ENCODE peak calls at places on chromosome 2, in six cellular contexts. One of them, this sample, is unnamed.

GRCh38 chr2:204027105-204027504 is 90.5 kb downstream of the ICOS start:
- DNase-seq in DMS 273 treated with DMSO at 0.1 percent for 48 hours: no peak
- DNase-seq in lung: no peak
- DNase-seq in mesothelial cell of epicardium: no peak
- DNase-seq in astrocyte: peak; percentile 47
- DNase-seq in AG10803: no peak
- DNase-seq in this sample: peak; percentile 76

GRCh38 chr2:37005118-37005868 is 39.0 kb upstream of the STRN start:
- DNase-seq in DMS 273 treated with DMSO at 0.1 percent for 48 hours: no peak
- DNase-seq in AG10803: peak; percentile 5
- DNase-seq in lung: no peak
- DNase-seq in mesothelial cell of epicardium: no peak
- DNase-seq in astrocyte: no peak
- DNase-seq in this sample: peak; percentile 15

GRCh38 chr2:157504623-157505022 is 60.7 kb upstream of the CYTIP start:
- DNase-seq in astrocyte: no peak
- DNase-seq in mesothelial cell of epicardium: no peak
- DNase-seq in AG10803: no peak
- DNase-seq in lung: no peak
- DNase-seq in DMS 273 treated with DMSO at 0.1 percent for 48 hours: no peak
- DNase-seq in this sample: no peak

GRCh38 chr2:120861576-120862191 is 126.0 kb downstream of the GLI2 start:
- DNase-seq in astrocyte: peak; percentile 95
- DNase-seq in DMS 273 treated with DMSO at 0.1 percent for 48 hours: no peak
- DNase-seq in mesothelial cell of epicardium: no peak
- DNase-seq in AG10803: no peak
- DNase-seq in lung: no peak
- DNase-seq in this sample: no peak

GRCh38 chr2:95004287-95004686 is 21.2 kb upstream of the MAL start:
- DNase-seq in DMS 273 treated with DMSO at 0.1 percent for 48 hours: no peak
- DNase-seq in AG10803: no peak
- DNase-seq in mesothelial cell of epicardium: no peak
- DNase-seq in lung: no peak
- DNase-seq in astrocyte: no peak
- DNase-seq in this sample: no peak

GRCh38 chr2:24491626-24492282 is 700 bp downstream of the NCOA1 start:
- DNase-seq in AG10803: no peak
- DNase-seq in astrocyte: peak; percentile 6
- DNase-seq in mesothelial cell of epicardium: peak; percentile 37
- DNase-seq in DMS 273 treated with DMSO at 0.1 percent for 48 hours: no peak
- DNase-seq in lung: peak; percentile 53
- DNase-seq in this sample: peak; percentile 12

GRCh38 chr2:20196053-20196880 is 28.7 kb downstream of the SDC1 start:
- DNase-seq in mesothelial cell of epicardium: no peak
- DNase-seq in astrocyte: no peak
- DNase-seq in DMS 273 treated with DMSO at 0.1 percent for 48 hours: no peak
- DNase-seq in AG10803: no peak
- DNase-seq in lung: peak; percentile 79
- DNase-seq in this sample: no peak

GRCh38 chr2:46073540-46074018 is 223.6 kb upstream of the EPAS1 start:
- DNase-seq in astrocyte: peak; percentile 98
- DNase-seq in mesothelial cell of epicardium: no peak
- DNase-seq in lung: no peak
- DNase-seq in AG10803: peak; percentile 98
- DNase-seq in DMS 273 treated with DMSO at 0.1 percent for 48 hours: no peak
- DNase-seq in this sample: peak; percentile 98

GRCh38 chr2:74486141-74486540 is 3.3 kb downstream of the TTC31 start:
- DNase-seq in astrocyte: no peak
- DNase-seq in DMS 273 treated with DMSO at 0.1 percent for 48 hours: no peak
- DNase-seq in AG10803: no peak
- DNase-seq in lung: no peak
- DNase-seq in mesothelial cell of epicardium: no peak
- DNase-seq in this sample: no peak

GRCh38 chr2:154698789-154699559 is 479 bp downstream of the KCNJ3 start:
- DNase-seq in mesothelial cell of epicardium: no peak
- DNase-seq in AG10803: no peak
- DNase-seq in DMS 273 treated with DMSO at 0.1 percent for 48 hours: no peak
- DNase-seq in astrocyte: no peak
- DNase-seq in lung: no peak
- DNase-seq in this sample: no peak

GRCh38 chr2:29916571-29916970 is 4.8 kb downstream of the ALK start:
- DNase-seq in DMS 273 treated with DMSO at 0.1 percent for 48 hours: no peak
- DNase-seq in mesothelial cell of epicardium: no peak
- DNase-seq in astrocyte: no peak
- DNase-seq in lung: no peak
- DNase-seq in AG10803: no peak
- DNase-seq in this sample: no peak

GRCh38 chr2:158099716-158100115 is 2.0 kb upstream of the UPP2 start:
- DNase-seq in mesothelial cell of epicardium: no peak
- DNase-seq in DMS 273 treated with DMSO at 0.1 percent for 48 hours: no peak
- DNase-seq in AG10803: peak; percentile 9
- DNase-seq in astrocyte: peak; percentile 9
- DNase-seq in lung: no peak
- DNase-seq in this sample: peak; percentile 48

GRCh38 chr2:192148241-192148619 is 46.5 kb downstream of the TMEFF2 start:
- DNase-seq in mesothelial cell of epicardium: no peak
- DNase-seq in astrocyte: no peak
- DNase-seq in lung: no peak
- DNase-seq in AG10803: no peak
- DNase-seq in DMS 273 treated with DMSO at 0.1 percent for 48 hours: no peak
- DNase-seq in this sample: no peak

GRCh38 chr2:102013200-102014040 is 21.7 kb downstream of the IL1R2 start:
- DNase-seq in astrocyte: no peak
- DNase-seq in mesothelial cell of epicardium: no peak
- DNase-seq in lung: no peak
- DNase-seq in AG10803: no peak
- DNase-seq in DMS 273 treated with DMSO at 0.1 percent for 48 hours: no peak
- DNase-seq in this sample: no peak

GRCh38 chr2:128742467-128742866 is 423.8 kb upstream of the HS6ST1 start:
- DNase-seq in astrocyte: peak; percentile 9
- DNase-seq in lung: no peak
- DNase-seq in AG10803: no peak
- DNase-seq in mesothelial cell of epicardium: no peak
- DNase-seq in DMS 273 treated with DMSO at 0.1 percent for 48 hours: no peak
- DNase-seq in this sample: no peak

GRCh38 chr2:90207454-90208058 is 1516.1 kb downstream of the RPIA start:
- DNase-seq in DMS 273 treated with DMSO at 0.1 percent for 48 hours: peak; percentile 0
- DNase-seq in mesothelial cell of epicardium: no peak
- DNase-seq in lung: no peak
- DNase-seq in astrocyte: no peak
- DNase-seq in AG10803: peak; percentile 3
- DNase-seq in this sample: no peak

GRCh38 chr2:72222829-72223564 is 75.3 kb upstream of the CYP26B1 start:
- DNase-seq in DMS 273 treated with DMSO at 0.1 percent for 48 hours: no peak
- DNase-seq in astrocyte: peak; percentile 93
- DNase-seq in mesothelial cell of epicardium: no peak
- DNase-seq in AG10803: peak; percentile 87
- DNase-seq in lung: no peak
- DNase-seq in this sample: peak; percentile 46

GRCh38 chr2:28366496-28367282 is 26.0 kb upstream of the FOSL2 start:
- DNase-seq in astrocyte: peak; percentile 18
- DNase-seq in AG10803: no peak
- DNase-seq in lung: no peak
- DNase-seq in DMS 273 treated with DMSO at 0.1 percent for 48 hours: no peak
- DNase-seq in mesothelial cell of epicardium: no peak
- DNase-seq in this sample: peak; percentile 83

GRCh38 chr2:121722479-121722878 is 14.2 kb downstream of the NIFK start:
- DNase-seq in mesothelial cell of epicardium: no peak
- DNase-seq in lung: no peak
- DNase-seq in DMS 273 treated with DMSO at 0.1 percent for 48 hours: no peak
- DNase-seq in AG10803: peak; percentile 63
- DNase-seq in astrocyte: peak; percentile 68
- DNase-seq in this sample: peak; percentile 79

GRCh38 chr2:37635359-37636208 is 35.9 kb downstream of the CDC42EP3 start:
- DNase-seq in mesothelial cell of epicardium: no peak
- DNase-seq in lung: no peak
- DNase-seq in AG10803: peak; percentile 90
- DNase-seq in astrocyte: peak; percentile 67
- DNase-seq in DMS 273 treated with DMSO at 0.1 percent for 48 hours: no peak
- DNase-seq in this sample: no peak

GRCh38 chr2:71601136-71602114 is 148.1 kb downstream of the DYSF start:
- DNase-seq in DMS 273 treated with DMSO at 0.1 percent for 48 hours: no peak
- DNase-seq in AG10803: no peak
- DNase-seq in mesothelial cell of epicardium: no peak
- DNase-seq in astrocyte: no peak
- DNase-seq in lung: no peak
- DNase-seq in this sample: no peak

GRCh38 chr2:119402645-119403560 is 28.8 kb upstream of the TMEM37 start:
- DNase-seq in mesothelial cell of epicardium: no peak
- DNase-seq in lung: peak; percentile 62
- DNase-seq in astrocyte: no peak
- DNase-seq in DMS 273 treated with DMSO at 0.1 percent for 48 hours: no peak
- DNase-seq in AG10803: no peak
- DNase-seq in this sample: no peak

GRCh38 chr2:238970553-238971081 is 122.7 kb downstream of the TWIST2 start:
- DNase-seq in astrocyte: peak; percentile 26
- DNase-seq in mesothelial cell of epicardium: no peak
- DNase-seq in AG10803: peak; percentile 49
- DNase-seq in DMS 273 treated with DMSO at 0.1 percent for 48 hours: no peak
- DNase-seq in lung: peak; percentile 65
- DNase-seq in this sample: peak; percentile 72

GRCh38 chr2:222950886-222951285 is 90.0 kb downstream of the ACSL3 start:
- DNase-seq in DMS 273 treated with DMSO at 0.1 percent for 48 hours: peak; percentile 3
- DNase-seq in astrocyte: peak; percentile 90
- DNase-seq in AG10803: peak; percentile 90
- DNase-seq in mesothelial cell of epicardium: no peak
- DNase-seq in lung: no peak
- DNase-seq in this sample: peak; percentile 78

GRCh38 chr2:45166229-45166890 is 157.1 kb upstream of the SIX2 start:
- DNase-seq in AG10803: no peak
- DNase-seq in mesothelial cell of epicardium: no peak
- DNase-seq in DMS 273 treated with DMSO at 0.1 percent for 48 hours: no peak
- DNase-seq in lung: no peak
- DNase-seq in astrocyte: no peak
- DNase-seq in this sample: no peak

GRCh38 chr2:71943238-71944182 is 204.2 kb downstream of the CYP26B1 start:
- DNase-seq in DMS 273 treated with DMSO at 0.1 percent for 48 hours: no peak
- DNase-seq in mesothelial cell of epicardium: no peak
- DNase-seq in astrocyte: no peak
- DNase-seq in lung: peak; percentile 28
- DNase-seq in AG10803: peak; percentile 64
- DNase-seq in this sample: no peak

GRCh38 chr2:239596298-239596697 is 195.5 kb upstream of the HDAC4 start:
- DNase-seq in astrocyte: no peak
- DNase-seq in mesothelial cell of epicardium: no peak
- DNase-seq in DMS 273 treated with DMSO at 0.1 percent for 48 hours: no peak
- DNase-seq in lung: no peak
- DNase-seq in AG10803: no peak
- DNase-seq in this sample: no peak

GRCh38 chr2:232504438-232504837 is 15.8 kb upstream of the PRSS56 start:
- DNase-seq in mesothelial cell of epicardium: no peak
- DNase-seq in AG10803: no peak
- DNase-seq in lung: no peak
- DNase-seq in astrocyte: no peak
- DNase-seq in DMS 273 treated with DMSO at 0.1 percent for 48 hours: no peak
- DNase-seq in this sample: no peak

GRCh38 chr2:161373939-161374338 is 42.2 kb upstream of the TBR1 start:
- DNase-seq in mesothelial cell of epicardium: no peak
- DNase-seq in lung: no peak
- DNase-seq in AG10803: peak; percentile 48
- DNase-seq in astrocyte: peak; percentile 45
- DNase-seq in DMS 273 treated with DMSO at 0.1 percent for 48 hours: no peak
- DNase-seq in this sample: no peak

GRCh38 chr2:33681333-33681732 is 82.2 kb upstream of the FAM98A start:
- DNase-seq in lung: no peak
- DNase-seq in astrocyte: peak; percentile 8
- DNase-seq in AG10803: no peak
- DNase-seq in mesothelial cell of epicardium: no peak
- DNase-seq in DMS 273 treated with DMSO at 0.1 percent for 48 hours: no peak
- DNase-seq in this sample: peak; percentile 6

GRCh38 chr2:166180951-166181812 is 53.4 kb upstream of the SCN1A start:
- DNase-seq in mesothelial cell of epicardium: no peak
- DNase-seq in DMS 273 treated with DMSO at 0.1 percent for 48 hours: no peak
- DNase-seq in AG10803: peak; percentile 42
- DNase-seq in astrocyte: no peak
- DNase-seq in lung: peak; percentile 55
- DNase-seq in this sample: peak; percentile 59